ENCODE peak calls at places on chromosome 1, in eight cellular contexts. One of them, this sample, is unnamed.

GRCh38 chr1:168421399-168422004 is 122.3 kb downstream of the XCL2 start:
- DNase-seq in GM10248: no peak
- DNase-seq in omental fat pad: no peak
- DNase-seq in NCI-H2029 treated with DMSO at 0.1 percent for 48 hours: no peak
- DNase-seq in chondrocyte: no peak
- DNase-seq in ACHN: no peak
- DNase-seq in anterior cingulate cortex: no peak
- DNase-seq in fibroblast of the conjunctiva: no peak
- DNase-seq in this sample: peak; percentile 54

GRCh38 chr1:8211620-8212442 is 106.1 kb upstream of the SLC45A1 start:
- DNase-seq in fibroblast of the conjunctiva: peak; percentile 96
- DNase-seq in ACHN: peak; percentile 96
- DNase-seq in GM10248: no peak
- DNase-seq in chondrocyte: no peak
- DNase-seq in omental fat pad: no peak
- DNase-seq in NCI-H2029 treated with DMSO at 0.1 percent for 48 hours: no peak
- DNase-seq in anterior cingulate cortex: no peak
- DNase-seq in this sample: peak; percentile 52

GRCh38 chr1:1157914-1158710 is 15.6 kb upstream of the TTLL10 start:
- DNase-seq in fibroblast of the conjunctiva: no peak
- DNase-seq in GM10248: peak; percentile 82
- DNase-seq in anterior cingulate cortex: peak; percentile 85
- DNase-seq in NCI-H2029 treated with DMSO at 0.1 percent for 48 hours: no peak
- DNase-seq in chondrocyte: no peak
- DNase-seq in omental fat pad: no peak
- DNase-seq in ACHN: peak; percentile 38
- DNase-seq in this sample: peak; percentile 77

GRCh38 chr1:212625781-212626450 is 17.4 kb downstream of the ATF3 start:
- DNase-seq in NCI-H2029 treated with DMSO at 0.1 percent for 48 hours: no peak
- DNase-seq in ACHN: no peak
- DNase-seq in chondrocyte: no peak
- DNase-seq in GM10248: no peak
- DNase-seq in omental fat pad: no peak
- DNase-seq in anterior cingulate cortex: no peak
- DNase-seq in fibroblast of the conjunctiva: no peak
- DNase-seq in this sample: no peak

GRCh38 chr1:207813946-207814345 is 62.1 kb downstream of the CD46 start:
- DNase-seq in ACHN: no peak
- DNase-seq in NCI-H2029 treated with DMSO at 0.1 percent for 48 hours: no peak
- DNase-seq in omental fat pad: no peak
- DNase-seq in anterior cingulate cortex: no peak
- DNase-seq in chondrocyte: no peak
- DNase-seq in GM10248: no peak
- DNase-seq in fibroblast of the conjunctiva: no peak
- DNase-seq in this sample: no peak

GRCh38 chr1:20701446-20701845 is 16.4 kb downstream of the KIF17 start:
- DNase-seq in NCI-H2029 treated with DMSO at 0.1 percent for 48 hours: no peak
- DNase-seq in fibroblast of the conjunctiva: no peak
- DNase-seq in GM10248: no peak
- DNase-seq in chondrocyte: no peak
- DNase-seq in omental fat pad: no peak
- DNase-seq in anterior cingulate cortex: no peak
- DNase-seq in ACHN: no peak
- DNase-seq in this sample: no peak

GRCh38 chr1:67339623-67340343 is 32.1 kb downstream of the IL12RB2 start:
- DNase-seq in NCI-H2029 treated with DMSO at 0.1 percent for 48 hours: no peak
- DNase-seq in chondrocyte: no peak
- DNase-seq in GM10248: no peak
- DNase-seq in anterior cingulate cortex: no peak
- DNase-seq in fibroblast of the conjunctiva: peak; percentile 30
- DNase-seq in ACHN: peak; percentile 50
- DNase-seq in omental fat pad: no peak
- DNase-seq in this sample: peak; percentile 72

GRCh38 chr1:31394628-31395193 is 18.3 kb upstream of the SERINC2 start:
- DNase-seq in anterior cingulate cortex: peak; percentile 53
- DNase-seq in fibroblast of the conjunctiva: no peak
- DNase-seq in GM10248: peak; percentile 88
- DNase-seq in ACHN: peak; percentile 81
- DNase-seq in chondrocyte: no peak
- DNase-seq in NCI-H2029 treated with DMSO at 0.1 percent for 48 hours: peak; percentile 67
- DNase-seq in omental fat pad: peak; percentile 84
- DNase-seq in this sample: peak; percentile 89

GRCh38 chr1:18955442-18956188 is 861 bp downstream of the IFFO2 start:
- DNase-seq in fibroblast of the conjunctiva: no peak
- DNase-seq in omental fat pad: no peak
- DNase-seq in GM10248: no peak
- DNase-seq in ACHN: peak; percentile 25
- DNase-seq in NCI-H2029 treated with DMSO at 0.1 percent for 48 hours: no peak
- DNase-seq in chondrocyte: peak; percentile 92
- DNase-seq in anterior cingulate cortex: no peak
- DNase-seq in this sample: peak; percentile 45

GRCh38 chr1:232904566-232904965 is 45.8 kb upstream of the NTPCR start:
- DNase-seq in omental fat pad: no peak
- DNase-seq in NCI-H2029 treated with DMSO at 0.1 percent for 48 hours: no peak
- DNase-seq in ACHN: peak; percentile 44
- DNase-seq in GM10248: no peak
- DNase-seq in chondrocyte: no peak
- DNase-seq in anterior cingulate cortex: no peak
- DNase-seq in fibroblast of the conjunctiva: no peak
- DNase-seq in this sample: no peak

GRCh38 chr1:18299441-18300338 is 181.0 kb upstream of the KLHDC7A start:
- DNase-seq in NCI-H2029 treated with DMSO at 0.1 percent for 48 hours: peak; percentile 75
- DNase-seq in omental fat pad: no peak
- DNase-seq in ACHN: peak; percentile 26
- DNase-seq in fibroblast of the conjunctiva: no peak
- DNase-seq in chondrocyte: no peak
- DNase-seq in anterior cingulate cortex: no peak
- DNase-seq in GM10248: peak; percentile 65
- DNase-seq in this sample: peak; percentile 47

This sample was measured in stimulated activated effector memory CD8-positive, alpha-beta T cell treated with anti-CD3 and anti-CD28 coated beads, Interleukin-12 subunit alpha, Interleukin-12 subunit beta, amount 100 ng/mL, for 72 hours.